ENCODE peak calls at places on chromosomes 1 and 21, in six cellular contexts. One of them, this sample, is unnamed.

GRCh38 chr1:213564215-213564659 is 423.5 kb upstream of the PROX1 start:
- DNase-seq in RWPE1: no peak
- DNase-seq in AG09309: no peak
- DNase-seq in cardiac muscle cell: peak
- DNase-seq in fibroblast of lung: no peak
- DNase-seq in fibroblast of the aortic adventitia: no peak
- DNase-seq in this sample: no peak

GRCh38 chr1:32311709-32312393 is 20.0 kb downstream of the HDAC1 start:
- DNase-seq in RWPE1: no peak
- DNase-seq in AG09309: no peak
- DNase-seq in cardiac muscle cell: no peak
- DNase-seq in fibroblast of lung: no peak
- DNase-seq in fibroblast of the aortic adventitia: no peak
- DNase-seq in this sample: no peak

GRCh38 chr1:200304146-200304545 is 105.7 kb downstream of the ZNF281 start:
- DNase-seq in RWPE1: no peak
- DNase-seq in AG09309: no peak
- DNase-seq in cardiac muscle cell: no peak
- DNase-seq in fibroblast of lung: no peak
- DNase-seq in fibroblast of the aortic adventitia: peak
- DNase-seq in this sample: no peak

GRCh38 chr1:99849413-99849743 is 783 bp upstream of the AGL start:
- DNase-seq in RWPE1: no peak
- DNase-seq in AG09309: no peak
- DNase-seq in cardiac muscle cell: no peak
- DNase-seq in fibroblast of lung: peak
- DNase-seq in fibroblast of the aortic adventitia: no peak
- DNase-seq in this sample: no peak

GRCh38 chr1:20368866-20369545 is 78.3 kb downstream of the VWA5B1 start:
- DNase-seq in RWPE1: no peak
- DNase-seq in AG09309: no peak
- DNase-seq in cardiac muscle cell: no peak
- DNase-seq in fibroblast of lung: no peak
- DNase-seq in fibroblast of the aortic adventitia: no peak
- DNase-seq in this sample: no peak

GRCh38 chr1:9253706-9254105 is 19.1 kb downstream of the H6PD start:
- DNase-seq in RWPE1: no peak
- DNase-seq in AG09309: no peak
- DNase-seq in cardiac muscle cell: peak
- DNase-seq in fibroblast of lung: peak
- DNase-seq in fibroblast of the aortic adventitia: peak
- DNase-seq in this sample: no peak

GRCh38 chr1:86703696-86704455 is 500 bp upstream of the SH3GLB1 start:
- DNase-seq in RWPE1: no peak
- DNase-seq in AG09309: no peak
- DNase-seq in cardiac muscle cell: no peak
- DNase-seq in fibroblast of lung: no peak
- DNase-seq in fibroblast of the aortic adventitia: no peak
- DNase-seq in this sample: no peak

GRCh38 chr1:116409751-116410182 is 36.7 kb downstream of the ATP1A1 start:
- DNase-seq in RWPE1: peak
- DNase-seq in AG09309: no peak
- DNase-seq in cardiac muscle cell: no peak
- DNase-seq in fibroblast of lung: no peak
- DNase-seq in fibroblast of the aortic adventitia: peak
- DNase-seq in this sample: no peak

GRCh38 chr21:16046625-16047340 is 317.0 kb downstream of the USP25 start:
- DNase-seq in RWPE1: peak
- DNase-seq in AG09309: peak
- DNase-seq in cardiac muscle cell: no peak
- DNase-seq in fibroblast of lung: peak
- DNase-seq in fibroblast of the aortic adventitia: peak
- DNase-seq in this sample: no peak

GRCh38 chr1:108559215-108560142 is at the start of gene EEIG2:
- DNase-seq in RWPE1: peak
- DNase-seq in AG09309: peak
- DNase-seq in cardiac muscle cell: peak
- DNase-seq in fibroblast of lung: peak
- DNase-seq in fibroblast of the aortic adventitia: peak
- DNase-seq in this sample: peak
- TF ChIP-seq CTCF in RWPE1: peak
- TF ChIP-seq CTCF in AG09309: peak
- TF ChIP-seq CTCF in cardiac muscle cell: peak
- TF ChIP-seq CTCF in fibroblast of lung: peak
- TF ChIP-seq CTCF in fibroblast of the aortic adventitia: peak
- TF ChIP-seq CTCF in this sample: peak

GRCh38 chr21:25036775-25037174 is 570.5 kb downstream of the MRPL39 start:
- DNase-seq in RWPE1: no peak
- DNase-seq in AG09309: no peak
- DNase-seq in cardiac muscle cell: no peak
- DNase-seq in fibroblast of lung: no peak
- DNase-seq in fibroblast of the aortic adventitia: no peak
- DNase-seq in this sample: no peak

DNA sequence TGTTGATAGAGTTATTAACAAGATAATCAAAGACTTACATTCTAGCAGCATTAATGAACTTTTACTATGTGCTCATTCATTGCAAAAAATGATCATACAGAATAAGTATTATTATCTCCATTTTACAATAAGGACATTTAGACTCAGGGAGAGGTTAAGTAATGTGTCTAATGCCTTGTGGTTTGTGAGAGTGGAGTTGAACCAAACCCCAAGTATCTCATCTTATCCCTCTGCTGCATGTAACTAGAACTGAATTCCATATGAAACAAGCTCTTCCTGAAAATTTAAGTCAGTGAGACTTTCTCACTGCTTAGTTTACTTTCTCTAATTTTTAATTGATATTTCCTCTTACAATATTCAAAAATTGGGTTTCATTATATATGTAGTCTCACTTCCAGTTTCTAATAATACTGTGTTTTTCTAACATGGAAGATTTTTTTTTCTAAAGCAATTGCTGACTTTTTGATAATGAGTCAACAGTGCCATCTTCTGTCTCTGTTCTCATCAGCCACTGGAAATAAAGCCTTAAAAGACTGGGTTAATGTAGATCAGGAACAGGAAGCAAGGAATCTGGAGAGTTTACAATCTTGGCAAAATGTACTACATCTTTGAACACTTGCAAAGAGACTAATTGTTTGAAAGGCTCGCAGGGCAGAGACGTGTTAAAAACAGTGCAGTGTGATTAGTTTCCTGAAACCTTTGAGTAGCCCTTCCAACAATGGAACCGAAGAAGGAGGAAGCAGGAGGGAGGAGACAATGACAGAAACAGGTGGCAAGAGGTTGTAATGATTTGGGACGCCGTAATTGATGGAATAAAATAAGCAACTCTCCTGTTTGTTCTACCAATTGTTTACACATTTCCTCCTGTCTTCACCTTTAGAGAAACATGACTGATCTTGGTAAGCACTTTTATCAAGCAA is 567.6 kb downstream of the MRPL39 start:
- DNase-seq in RWPE1: no peak
- DNase-seq in AG09309: no peak
- DNase-seq in cardiac muscle cell: peak
- DNase-seq in fibroblast of lung: peak
- DNase-seq in fibroblast of the aortic adventitia: no peak
- DNase-seq in this sample: no peak
- TF ChIP-seq CTCF in RWPE1: peak
- TF ChIP-seq CTCF in AG09309: no peak
- TF ChIP-seq CTCF in cardiac muscle cell: no peak
- TF ChIP-seq CTCF in fibroblast of lung: peak
- TF ChIP-seq CTCF in fibroblast of the aortic adventitia: no peak
- TF ChIP-seq CTCF in this sample: peak

GRCh38 chr1:18530567-18531502 is 50.1 kb downstream of the KLHDC7A start:
- DNase-seq in RWPE1: no peak
- DNase-seq in AG09309: no peak
- DNase-seq in cardiac muscle cell: no peak
- DNase-seq in fibroblast of lung: no peak
- DNase-seq in fibroblast of the aortic adventitia: no peak
- DNase-seq in this sample: no peak
- TF ChIP-seq CTCF in RWPE1: no peak
- TF ChIP-seq CTCF in AG09309: no peak
- TF ChIP-seq CTCF in cardiac muscle cell: no peak
- TF ChIP-seq CTCF in fibroblast of lung: no peak
- TF ChIP-seq CTCF in fibroblast of the aortic adventitia: no peak
- TF ChIP-seq CTCF in this sample: no peak

GRCh38 chr1:223617671-223618070 is 47.8 kb downstream of the CAPN8 start:
- DNase-seq in RWPE1: no peak
- DNase-seq in AG09309: no peak
- DNase-seq in cardiac muscle cell: no peak
- DNase-seq in fibroblast of lung: no peak
- DNase-seq in fibroblast of the aortic adventitia: no peak
- DNase-seq in this sample: no peak

GRCh38 chr1:223620297-223620900 is 45.1 kb downstream of the CAPN8 start:
- DNase-seq in RWPE1: no peak
- DNase-seq in AG09309: no peak
- DNase-seq in cardiac muscle cell: no peak
- DNase-seq in fibroblast of lung: no peak
- DNase-seq in fibroblast of the aortic adventitia: no peak
- DNase-seq in this sample: no peak

GRCh38 chr1:223622132-223622842 is 43.2 kb downstream of the CAPN8 start:
- DNase-seq in RWPE1: no peak
- DNase-seq in AG09309: no peak
- DNase-seq in cardiac muscle cell: no peak
- DNase-seq in fibroblast of lung: no peak
- DNase-seq in fibroblast of the aortic adventitia: no peak
- DNase-seq in this sample: no peak

GRCh38 chr1:223618680-223619079 is 46.8 kb downstream of the CAPN8 start:
- DNase-seq in RWPE1: no peak
- DNase-seq in AG09309: no peak
- DNase-seq in cardiac muscle cell: no peak
- DNase-seq in fibroblast of lung: no peak
- DNase-seq in fibroblast of the aortic adventitia: no peak
- DNase-seq in this sample: no peak

DNA sequence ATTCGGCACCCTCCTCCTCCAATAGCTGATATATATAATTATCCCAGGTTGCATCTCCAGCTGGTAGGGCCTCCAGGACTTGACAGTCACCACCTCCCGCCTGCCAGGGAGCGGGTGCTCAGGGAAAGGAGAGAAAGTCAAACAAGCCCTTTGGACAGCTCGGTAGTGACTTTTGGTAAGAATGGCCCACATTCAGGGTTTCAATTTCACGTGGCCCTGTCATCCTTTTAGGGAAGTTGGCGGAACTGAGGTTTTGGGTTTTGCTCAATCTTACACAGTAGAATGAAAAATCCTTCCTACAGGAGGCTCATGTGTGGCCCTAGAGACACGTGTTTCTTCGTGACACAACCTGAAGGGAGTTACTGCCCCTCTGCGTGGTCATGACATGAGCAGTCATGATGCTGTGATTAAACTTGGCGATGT is 44.2 kb downstream of the CAPN8 start:
- DNase-seq in RWPE1: no peak
- DNase-seq in AG09309: no peak
- DNase-seq in cardiac muscle cell: no peak
- DNase-seq in fibroblast of lung: no peak
- DNase-seq in fibroblast of the aortic adventitia: no peak
- DNase-seq in this sample: no peak
- TF ChIP-seq CTCF in RWPE1: no peak
- TF ChIP-seq CTCF in AG09309: no peak
- TF ChIP-seq CTCF in cardiac muscle cell: no peak
- TF ChIP-seq CTCF in fibroblast of lung: no peak
- TF ChIP-seq CTCF in fibroblast of the aortic adventitia: no peak
- TF ChIP-seq CTCF in this sample: no peak

GRCh38 chr1:68442822-68443556 is 6.8 kb downstream of the RPE65 start:
- DNase-seq in RWPE1: peak
- DNase-seq in AG09309: peak
- DNase-seq in cardiac muscle cell: peak
- DNase-seq in fibroblast of lung: peak
- DNase-seq in fibroblast of the aortic adventitia: peak
- DNase-seq in this sample: no peak

GRCh38 chr1:68438310-68438709 is 11.4 kb downstream of the RPE65 start:
- DNase-seq in RWPE1: no peak
- DNase-seq in AG09309: no peak
- DNase-seq in cardiac muscle cell: no peak
- DNase-seq in fibroblast of lung: no peak
- DNase-seq in fibroblast of the aortic adventitia: no peak
- DNase-seq in this sample: no peak

GRCh38 chr1:68442006-68442405 is 7.7 kb downstream of the RPE65 start:
- DNase-seq in RWPE1: no peak
- DNase-seq in AG09309: no peak
- DNase-seq in cardiac muscle cell: no peak
- DNase-seq in fibroblast of lung: no peak
- DNase-seq in fibroblast of the aortic adventitia: no peak
- DNase-seq in this sample: no peak
- TF ChIP-seq CTCF in RWPE1: no peak
- TF ChIP-seq CTCF in AG09309: no peak
- TF ChIP-seq CTCF in cardiac muscle cell: no peak
- TF ChIP-seq CTCF in fibroblast of lung: no peak
- TF ChIP-seq CTCF in fibroblast of the aortic adventitia: no peak
- TF ChIP-seq CTCF in this sample: no peak

DNA sequence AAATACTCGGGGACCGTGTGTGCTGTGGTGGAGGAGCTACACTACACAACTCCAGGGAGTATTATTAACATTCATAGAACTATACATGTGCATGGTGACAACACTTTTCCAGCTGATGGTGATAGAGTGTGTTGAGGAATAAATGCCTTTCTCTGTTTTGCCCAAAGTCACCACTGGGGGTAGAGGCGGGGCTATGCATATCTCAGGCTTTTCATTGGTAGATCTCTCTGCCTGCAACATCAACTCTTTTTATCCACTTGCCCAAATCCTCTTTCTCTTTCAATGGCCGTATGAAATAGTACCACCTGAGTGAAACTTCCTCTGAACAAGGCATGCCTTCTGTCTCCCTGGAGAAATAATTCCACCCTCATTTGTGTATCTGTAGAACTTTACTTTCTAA is 107.0 kb upstream of the C8B start:
- DNase-seq in RWPE1: no peak
- DNase-seq in AG09309: no peak
- DNase-seq in cardiac muscle cell: no peak
- DNase-seq in fibroblast of lung: no peak
- DNase-seq in fibroblast of the aortic adventitia: no peak
- DNase-seq in this sample: no peak
- TF ChIP-seq CTCF in RWPE1: no peak
- TF ChIP-seq CTCF in AG09309: peak
- TF ChIP-seq CTCF in cardiac muscle cell: no peak
- TF ChIP-seq CTCF in fibroblast of lung: no peak
- TF ChIP-seq CTCF in fibroblast of the aortic adventitia: peak
- TF ChIP-seq CTCF in this sample: no peak

DNA sequence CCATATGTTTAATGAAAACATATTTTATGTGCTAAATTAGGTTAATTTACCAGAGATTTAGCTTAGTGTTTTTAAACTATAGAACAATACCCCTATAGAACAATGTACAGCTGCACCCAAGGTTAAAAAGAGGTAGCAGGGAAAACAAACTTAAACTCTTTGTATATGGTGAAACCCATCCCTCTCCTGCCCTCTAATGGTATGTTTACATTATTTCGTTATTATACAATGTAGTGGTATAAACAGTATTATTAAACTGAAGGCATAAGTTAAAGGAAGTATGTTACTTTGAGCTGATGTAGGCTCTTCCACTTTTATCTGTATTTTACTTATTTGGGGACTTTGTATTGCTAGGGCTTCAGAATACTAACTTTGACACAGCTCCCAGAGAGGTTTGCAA is 16.7 kb upstream of the ZYG11A start:
- DNase-seq in RWPE1: peak
- DNase-seq in AG09309: no peak
- DNase-seq in cardiac muscle cell: no peak
- DNase-seq in fibroblast of lung: peak
- DNase-seq in fibroblast of the aortic adventitia: peak
- DNase-seq in this sample: no peak
- TF ChIP-seq CTCF in RWPE1: peak
- TF ChIP-seq CTCF in AG09309: no peak
- TF ChIP-seq CTCF in cardiac muscle cell: peak
- TF ChIP-seq CTCF in fibroblast of lung: peak
- TF ChIP-seq CTCF in fibroblast of the aortic adventitia: peak
- TF ChIP-seq CTCF in this sample: no peak

This sample was measured in left ventricle myocardium inferior.